ENCODE peak calls at places on chromosomes 6 and 20, in six cellular contexts. L is glomerular endothelial cell; P is NCI-H460; Z is effector memory CD4-positive, alpha-beta T cell; O is foreskin fibroblast; D is lower lobe of right lung. H is an unnamed sample.

GRCh38 chr6:11918021-11918738 is 93.9 kb upstream of the HIVEP1 start:
- DNase-seq in L (no peak), P (no peak), Z (no peak), O (peak), D (no peak), H (no peak)

GRCh38 chr6:157464653-157465535 is 83.9 kb downstream of the ZDHHC14 start:
- DNase-seq in L (no peak), P (no peak), Z (no peak), O (no peak), D (no peak), H (no peak)

GRCh38 chr6:157513619-157514485 is 132.9 kb downstream of the ZDHHC14 start:
- DNase-seq in L (no peak), P (no peak), Z (no peak), O (no peak), D (no peak), H (no peak)

GRCh38 chr6:101080597-101080996 is 199.5 kb upstream of the ASCC3 start:
- DNase-seq in L (no peak), P (no peak), Z (no peak), O (peak), D (no peak), H (no peak)

GRCh38 chr6:27495386-27496135 is 22.7 kb upstream of the ZNF184 start:
- DNase-seq in L (no peak), P (peak), Z (peak), O (peak), D (no peak), H (no peak)

GRCh38 chr6:43743682-43744381 is 26.2 kb upstream of the VEGFA start:
- DNase-seq in L (no peak), P (no peak), Z (no peak), O (no peak), D (no peak), H (no peak)

GRCh38 chr20:32678948-32679347 is 5.2 kb upstream of the C20orf203 start:
- DNase-seq in L (no peak), P (no peak), Z (no peak), O (peak), D (no peak), H (peak)

GRCh38 chr6:154258064-154258757 is 98.4 kb downstream of the IPCEF1 start:
- DNase-seq in L (no peak), P (no peak), Z (no peak), O (no peak), D (no peak), H (no peak)

GRCh38 chr20:38435555-38435939 is 419 bp upstream of the SNHG17 start:
- DNase-seq in L (no peak), P (no peak), Z (no peak), O (peak), D (no peak), H (no peak)

GRCh38 chr20:34720266-34720665 is 16.1 kb downstream of the TP53INP2 start:
- DNase-seq in L (no peak), P (no peak), Z (no peak), O (no peak), D (no peak), H (no peak)